ENCODE peak calls at places on chromosomes 1 and 21, in seven cellular contexts. One of them, this sample, is unnamed.
A peak's percentile ranks its signal among the peaks of the same experiment; 100 is the strongest.

GRCh38 chr1:98794196-98794886 is 132.8 kb downstream of the SNX7 start:
- DNase-seq in fibroblast of the aortic adventitia: peak; percentile 81
- DNase-seq in fibroblast of mammary gland: peak; percentile 78
- DNase-seq in kidney: no peak
- DNase-seq in AG09309: peak; percentile 54
- DNase-seq in upper lobe of left lung: peak; percentile 30
- DNase-seq in AG04450: peak; percentile 48
- DNase-seq in this sample: no peak

GRCh38 chr1:53526451-53527101 is 67.4 kb downstream of the DMRTB1 start:
- DNase-seq in fibroblast of the aortic adventitia: peak; percentile 63
- DNase-seq in fibroblast of mammary gland: peak; percentile 48
- DNase-seq in kidney: peak; percentile 90
- DNase-seq in AG09309: peak; percentile 27
- DNase-seq in upper lobe of left lung: peak; percentile 30
- DNase-seq in AG04450: peak; percentile 63
- DNase-seq in this sample: no peak

GRCh38 chr1:201274616-201275265 is 8.6 kb upstream of the PKP1 start:
- DNase-seq in fibroblast of the aortic adventitia: no peak
- DNase-seq in fibroblast of mammary gland: no peak
- DNase-seq in kidney: peak; percentile 51
- DNase-seq in AG09309: no peak
- DNase-seq in upper lobe of left lung: no peak
- DNase-seq in AG04450: no peak
- DNase-seq in this sample: no peak

GRCh38 chr1:62361426-62361825 is 42.2 kb upstream of the KANK4 start:
- DNase-seq in fibroblast of the aortic adventitia: no peak
- DNase-seq in fibroblast of mammary gland: no peak
- DNase-seq in kidney: no peak
- DNase-seq in AG09309: no peak
- DNase-seq in upper lobe of left lung: no peak
- DNase-seq in AG04450: no peak
- DNase-seq in this sample: no peak

GRCh38 chr21:41460578-41461527 is 34.8 kb downstream of the MX1 start:
- DNase-seq in fibroblast of the aortic adventitia: peak; percentile 85
- DNase-seq in fibroblast of mammary gland: peak; percentile 78
- DNase-seq in kidney: peak; percentile 86
- DNase-seq in AG09309: peak; percentile 46
- DNase-seq in upper lobe of left lung: peak; percentile 86
- DNase-seq in AG04450: peak; percentile 43
- DNase-seq in this sample: peak; percentile 67

GRCh38 chr1:221637641-221638041 is 104.2 kb downstream of the DUSP10 start:
- DNase-seq in fibroblast of the aortic adventitia: peak; percentile 67
- DNase-seq in fibroblast of mammary gland: peak; percentile 51
- DNase-seq in kidney: no peak
- DNase-seq in AG09309: peak; percentile 46
- DNase-seq in upper lobe of left lung: no peak
- DNase-seq in AG04450: no peak
- DNase-seq in this sample: no peak

GRCh38 chr1:15671430-15671829 is 12.7 kb upstream of the PLEKHM2 start:
- DNase-seq in fibroblast of the aortic adventitia: no peak
- DNase-seq in fibroblast of mammary gland: no peak
- DNase-seq in kidney: no peak
- DNase-seq in AG09309: no peak
- DNase-seq in upper lobe of left lung: no peak
- DNase-seq in AG04450: no peak
- DNase-seq in this sample: no peak

GRCh38 chr1:201912832-201913231 is 24.1 kb downstream of the SHISA4 start:
- DNase-seq in fibroblast of the aortic adventitia: peak; percentile 49
- DNase-seq in fibroblast of mammary gland: peak; percentile 84
- DNase-seq in kidney: no peak
- DNase-seq in AG09309: no peak
- DNase-seq in upper lobe of left lung: no peak
- DNase-seq in AG04450: no peak
- DNase-seq in this sample: no peak

GRCh38 chr1:5509664-5510452 is 482.4 kb downstream of the NPHP4 start:
- DNase-seq in fibroblast of the aortic adventitia: peak; percentile 19
- DNase-seq in fibroblast of mammary gland: peak; percentile 23
- DNase-seq in kidney: peak; percentile 77
- DNase-seq in AG09309: no peak
- DNase-seq in upper lobe of left lung: peak; percentile 52
- DNase-seq in AG04450: no peak
- DNase-seq in this sample: no peak

GRCh38 chr1:44994306-44994898 is 8.0 kb upstream of the EIF2B3 start:
- DNase-seq in fibroblast of the aortic adventitia: peak; percentile 14
- DNase-seq in fibroblast of mammary gland: no peak
- DNase-seq in kidney: no peak
- DNase-seq in AG09309: no peak
- DNase-seq in upper lobe of left lung: no peak
- DNase-seq in AG04450: no peak
- DNase-seq in this sample: no peak

GRCh38 chr1:118110580-118110979 is 74.4 kb downstream of the SPAG17 start:
- DNase-seq in fibroblast of the aortic adventitia: no peak
- DNase-seq in fibroblast of mammary gland: no peak
- DNase-seq in kidney: no peak
- DNase-seq in AG09309: no peak
- DNase-seq in upper lobe of left lung: no peak
- DNase-seq in AG04450: no peak
- DNase-seq in this sample: no peak

GRCh38 chr1:23533288-23534130 is 2.5 kb upstream of the E2F2 start:
- DNase-seq in fibroblast of the aortic adventitia: no peak
- DNase-seq in fibroblast of mammary gland: no peak
- DNase-seq in kidney: no peak
- DNase-seq in AG09309: no peak
- DNase-seq in upper lobe of left lung: peak; percentile 65
- DNase-seq in AG04450: no peak
- DNase-seq in this sample: peak; percentile 74

GRCh38 chr1:7698666-7699065 is 72.4 kb upstream of the VAMP3 start:
- DNase-seq in fibroblast of the aortic adventitia: no peak
- DNase-seq in fibroblast of mammary gland: no peak
- DNase-seq in kidney: no peak
- DNase-seq in AG09309: no peak
- DNase-seq in upper lobe of left lung: no peak
- DNase-seq in AG04450: no peak
- DNase-seq in this sample: no peak

GRCh38 chr1:184210048-184210447 is 158.5 kb downstream of the TSEN15 start:
- DNase-seq in fibroblast of the aortic adventitia: peak; percentile 50
- DNase-seq in fibroblast of mammary gland: peak; percentile 83
- DNase-seq in kidney: peak; percentile 69
- DNase-seq in AG09309: peak; percentile 46
- DNase-seq in upper lobe of left lung: peak; percentile 51
- DNase-seq in AG04450: no peak
- DNase-seq in this sample: no peak

GRCh38 chr1:163275222-163275621 is 46.5 kb upstream of the NUF2 start:
- DNase-seq in fibroblast of the aortic adventitia: peak; percentile 23
- DNase-seq in fibroblast of mammary gland: peak; percentile 30
- DNase-seq in kidney: no peak
- DNase-seq in AG09309: no peak
- DNase-seq in upper lobe of left lung: no peak
- DNase-seq in AG04450: no peak
- DNase-seq in this sample: no peak

DNA sequence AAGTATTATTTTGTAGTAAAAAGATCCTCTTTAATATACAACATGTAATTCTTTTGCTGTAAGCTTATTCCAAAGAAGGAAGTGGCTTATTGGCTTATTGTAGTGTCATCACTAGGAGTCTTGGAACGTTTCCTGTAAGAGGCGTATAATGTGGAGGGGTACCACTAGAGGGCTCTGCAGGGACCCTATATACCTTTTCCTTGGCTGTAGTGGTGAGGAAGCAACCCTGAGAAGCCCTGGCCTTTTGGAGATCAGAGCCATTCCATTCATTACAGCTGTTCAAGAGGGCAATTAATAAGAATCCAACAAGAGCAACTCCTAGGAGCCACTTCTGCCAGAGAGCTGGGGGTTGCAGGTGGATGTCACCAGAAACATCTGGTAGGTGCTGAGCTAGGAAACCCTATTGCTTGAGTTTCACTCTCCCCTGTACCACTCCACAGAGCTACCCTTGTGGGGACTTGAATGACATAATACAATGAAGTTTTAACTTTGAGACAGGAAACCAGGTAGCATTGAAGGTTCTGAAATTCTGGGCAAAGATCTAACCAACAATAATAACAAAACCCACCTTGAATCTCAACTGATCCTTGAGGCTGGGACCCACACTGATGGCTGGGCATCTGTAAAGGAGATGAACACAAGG is 160.4 kb upstream of the COA6 start:
- DNase-seq in fibroblast of the aortic adventitia: peak; percentile 12
- DNase-seq in fibroblast of mammary gland: peak; percentile 25
- DNase-seq in kidney: no peak
- DNase-seq in AG09309: no peak
- DNase-seq in upper lobe of left lung: no peak
- DNase-seq in AG04450: no peak
- DNase-seq in this sample: no peak
- TF ChIP-seq CTCF in fibroblast of the aortic adventitia: peak; percentile 24
- TF ChIP-seq CTCF in fibroblast of mammary gland: peak; percentile 35
- TF ChIP-seq CTCF in kidney: peak; percentile 12
- TF ChIP-seq CTCF in AG09309: peak; percentile 31
- TF ChIP-seq CTCF in upper lobe of left lung: no peak
- TF ChIP-seq CTCF in AG04450: peak; percentile 25
- TF ChIP-seq CTCF in this sample: peak; percentile 30

GRCh38 chr1:20481643-20482498 is 4.1 kb downstream of the CAMK2N1 start:
- DNase-seq in fibroblast of the aortic adventitia: no peak
- DNase-seq in fibroblast of mammary gland: no peak
- DNase-seq in kidney: no peak
- DNase-seq in AG09309: no peak
- DNase-seq in upper lobe of left lung: no peak
- DNase-seq in AG04450: no peak
- DNase-seq in this sample: no peak

GRCh38 chr1:20484526-20485462 is 1.2 kb downstream of the CAMK2N1 start:
- DNase-seq in fibroblast of the aortic adventitia: peak; percentile 30
- DNase-seq in fibroblast of mammary gland: no peak
- DNase-seq in kidney: peak; percentile 84
- DNase-seq in AG09309: no peak
- DNase-seq in upper lobe of left lung: no peak
- DNase-seq in AG04450: no peak
- DNase-seq in this sample: no peak

GRCh38 chr1:20483098-20483832 is 2.7 kb downstream of the CAMK2N1 start:
- DNase-seq in fibroblast of the aortic adventitia: no peak
- DNase-seq in fibroblast of mammary gland: no peak
- DNase-seq in kidney: no peak
- DNase-seq in AG09309: no peak
- DNase-seq in upper lobe of left lung: no peak
- DNase-seq in AG04450: no peak
- DNase-seq in this sample: no peak

GRCh38 chr1:20485527-20486456 is at the start of gene CAMK2N1:
- DNase-seq in fibroblast of the aortic adventitia: peak; percentile 58
- DNase-seq in fibroblast of mammary gland: peak; percentile 62
- DNase-seq in kidney: peak; percentile 93
- DNase-seq in AG09309: no peak
- DNase-seq in upper lobe of left lung: no peak
- DNase-seq in AG04450: no peak
- DNase-seq in this sample: no peak

GRCh38 chr1:20483833-20484525 is 2.0 kb downstream of the CAMK2N1 start:
- DNase-seq in fibroblast of the aortic adventitia: peak; percentile 43
- DNase-seq in fibroblast of mammary gland: no peak
- DNase-seq in kidney: no peak
- DNase-seq in AG09309: no peak
- DNase-seq in upper lobe of left lung: no peak
- DNase-seq in AG04450: no peak
- DNase-seq in this sample: no peak
- TF ChIP-seq CTCF in fibroblast of the aortic adventitia: peak; percentile 16
- TF ChIP-seq CTCF in fibroblast of mammary gland: no peak
- TF ChIP-seq CTCF in kidney: no peak
- TF ChIP-seq CTCF in AG09309: no peak
- TF ChIP-seq CTCF in upper lobe of left lung: no peak
- TF ChIP-seq CTCF in AG04450: no peak
- TF ChIP-seq CTCF in this sample: no peak

GRCh38 chr1:107966550-107966949 is 1.6 kb upstream of the VAV3 start:
- DNase-seq in fibroblast of the aortic adventitia: no peak
- DNase-seq in fibroblast of mammary gland: no peak
- DNase-seq in kidney: no peak
- DNase-seq in AG09309: no peak
- DNase-seq in upper lobe of left lung: no peak
- DNase-seq in AG04450: no peak
- DNase-seq in this sample: no peak

GRCh38 chr1:107963601-107964396 is 1.2 kb downstream of the VAV3 start:
- DNase-seq in fibroblast of the aortic adventitia: peak; percentile 17
- DNase-seq in fibroblast of mammary gland: peak; percentile 20
- DNase-seq in kidney: peak; percentile 62
- DNase-seq in AG09309: no peak
- DNase-seq in upper lobe of left lung: peak; percentile 44
- DNase-seq in AG04450: no peak
- DNase-seq in this sample: peak; percentile 55

GRCh38 chr1:107964397-107965111 is 426 bp downstream of the VAV3 start:
- DNase-seq in fibroblast of the aortic adventitia: no peak
- DNase-seq in fibroblast of mammary gland: no peak
- DNase-seq in kidney: peak; percentile 73
- DNase-seq in AG09309: no peak
- DNase-seq in upper lobe of left lung: peak; percentile 26
- DNase-seq in AG04450: no peak
- DNase-seq in this sample: no peak

GRCh38 chr1:107963009-107963408 is 2.0 kb downstream of the VAV3 start:
- DNase-seq in fibroblast of the aortic adventitia: no peak
- DNase-seq in fibroblast of mammary gland: no peak
- DNase-seq in kidney: no peak
- DNase-seq in AG09309: no peak
- DNase-seq in upper lobe of left lung: no peak
- DNase-seq in AG04450: no peak
- DNase-seq in this sample: no peak

DNA sequence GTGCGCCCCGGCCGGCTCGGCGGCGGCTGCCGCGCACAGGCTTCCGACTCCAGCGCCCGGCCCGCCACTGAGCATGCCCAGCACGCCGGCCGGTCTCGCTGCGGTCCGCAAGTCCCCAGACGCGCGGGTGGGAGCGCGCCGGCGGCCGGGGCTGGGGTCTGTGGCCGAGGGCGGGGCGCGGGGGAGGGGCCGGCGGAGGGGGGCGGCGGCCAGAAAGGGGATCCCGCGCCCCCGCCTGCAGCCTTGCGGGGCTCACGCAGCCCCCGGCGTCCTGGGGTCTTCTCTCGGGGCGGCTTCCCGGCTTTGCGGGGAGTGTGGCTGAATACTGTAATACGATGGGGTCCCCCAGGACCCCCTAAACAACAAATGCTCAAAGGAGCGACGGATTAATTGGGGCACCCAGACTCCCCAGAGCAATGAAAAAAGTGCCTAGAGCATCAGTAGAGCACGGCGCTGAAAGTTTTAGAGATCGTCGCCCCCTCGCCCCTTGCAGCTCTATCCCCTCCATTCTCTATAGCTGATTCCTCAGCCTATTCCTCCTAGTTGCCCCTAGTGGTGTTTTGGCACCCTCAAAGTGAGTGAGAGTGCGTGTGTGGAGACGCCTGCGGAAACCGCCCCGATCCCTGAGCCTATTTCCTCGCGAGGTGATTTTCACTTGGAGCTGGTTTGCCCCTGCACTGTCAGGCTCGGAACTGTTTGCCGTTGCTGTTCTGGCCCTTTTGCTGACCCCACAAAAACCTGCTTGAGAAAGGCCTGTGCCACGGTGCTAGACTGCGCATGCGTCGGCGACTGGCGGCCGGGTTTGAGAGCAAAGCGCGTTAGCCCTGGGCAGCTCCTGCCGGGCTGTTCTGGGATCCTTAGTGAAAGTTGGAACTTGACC is at the start of gene VAV3:
- DNase-seq in fibroblast of the aortic adventitia: peak; percentile 30
- DNase-seq in fibroblast of mammary gland: peak; percentile 51
- DNase-seq in kidney: peak; percentile 91
- DNase-seq in AG09309: no peak
- DNase-seq in upper lobe of left lung: peak; percentile 75
- DNase-seq in AG04450: no peak
- DNase-seq in this sample: peak; percentile 72
- TF ChIP-seq CTCF in fibroblast of the aortic adventitia: peak; percentile 10
- TF ChIP-seq CTCF in fibroblast of mammary gland: peak; percentile 10
- TF ChIP-seq CTCF in kidney: no peak
- TF ChIP-seq CTCF in AG09309: no peak
- TF ChIP-seq CTCF in upper lobe of left lung: no peak
- TF ChIP-seq CTCF in AG04450: no peak
- TF ChIP-seq CTCF in this sample: peak; percentile 24

GRCh38 chr1:1291611-1292441 is 11.6 kb downstream of the SCNN1D start:
- DNase-seq in fibroblast of the aortic adventitia: peak; percentile 60
- DNase-seq in fibroblast of mammary gland: peak; percentile 53
- DNase-seq in kidney: no peak
- DNase-seq in AG09309: no peak
- DNase-seq in upper lobe of left lung: peak; percentile 80
- DNase-seq in AG04450: no peak
- DNase-seq in this sample: no peak
- TF ChIP-seq CTCF in fibroblast of the aortic adventitia: peak; percentile 65
- TF ChIP-seq CTCF in fibroblast of mammary gland: peak; percentile 43
- TF ChIP-seq CTCF in kidney: peak; percentile 71
- TF ChIP-seq CTCF in AG09309: peak; percentile 38
- TF ChIP-seq CTCF in upper lobe of left lung: peak; percentile 56
- TF ChIP-seq CTCF in AG04450: peak; percentile 42
- TF ChIP-seq CTCF in this sample: peak; percentile 54

This sample was measured in CD14-positive monocyte.